ENCODE peak calls at places on chromosome 20, in six cellular contexts. One of them, this sample, is unnamed.

GRCh38 chr20:33423141-33423834 is 20.3 kb downstream of the SNTA1 start:
- DNase-seq in natural killer cell: no peak
- DNase-seq in endodermal cell: no peak
- DNase-seq in NB4: peak; percentile 34
- DNase-seq in DND-41: no peak
- DNase-seq in H9: no peak
- DNase-seq in this sample: no peak

GRCh38 chr20:48819813-48820648 is 7.8 kb downstream of the PREX1 start:
- DNase-seq in natural killer cell: no peak
- DNase-seq in endodermal cell: no peak
- DNase-seq in NB4: peak; percentile 64
- DNase-seq in DND-41: no peak
- DNase-seq in H9: no peak
- DNase-seq in this sample: no peak

GRCh38 chr20:21047981-21048380 is 58.2 kb downstream of the LINC00237 start:
- DNase-seq in natural killer cell: no peak
- DNase-seq in endodermal cell: no peak
- DNase-seq in NB4: peak; percentile 88
- DNase-seq in DND-41: no peak
- DNase-seq in H9: no peak
- DNase-seq in this sample: no peak

GRCh38 chr20:20561172-20561571 is 151.3 kb downstream of the RALGAPA2 start:
- DNase-seq in natural killer cell: no peak
- DNase-seq in endodermal cell: no peak
- DNase-seq in NB4: no peak
- DNase-seq in DND-41: no peak
- DNase-seq in H9: no peak
- DNase-seq in this sample: no peak

GRCh38 chr20:56552911-56553629 is 20.0 kb downstream of the FAM209B start:
- DNase-seq in natural killer cell: no peak
- DNase-seq in endodermal cell: no peak
- DNase-seq in NB4: peak; percentile 21
- DNase-seq in DND-41: no peak
- DNase-seq in H9: no peak
- DNase-seq in this sample: no peak

GRCh38 chr20:57558614-57559285 is 2.2 kb upstream of the PCK1 start:
- DNase-seq in natural killer cell: no peak
- DNase-seq in endodermal cell: no peak
- DNase-seq in NB4: no peak
- DNase-seq in DND-41: no peak
- DNase-seq in H9: no peak
- DNase-seq in this sample: no peak

GRCh38 chr20:1617055-1617454 is 2.8 kb downstream of the SIRPB1 start:
- DNase-seq in natural killer cell: no peak
- DNase-seq in endodermal cell: no peak
- DNase-seq in NB4: peak; percentile 24
- DNase-seq in DND-41: no peak
- DNase-seq in H9: no peak
- DNase-seq in this sample: no peak

GRCh38 chr20:31806564-31807355 is 12.4 kb upstream of the MYLK2 start:
- DNase-seq in natural killer cell: no peak
- DNase-seq in endodermal cell: no peak
- DNase-seq in NB4: peak; percentile 24
- DNase-seq in DND-41: no peak
- DNase-seq in H9: no peak
- DNase-seq in this sample: peak; percentile 42

GRCh38 chr20:11982289-11982957 is 64.7 kb downstream of the BTBD3 start:
- DNase-seq in natural killer cell: no peak
- DNase-seq in endodermal cell: no peak
- DNase-seq in NB4: no peak
- DNase-seq in DND-41: no peak
- DNase-seq in H9: no peak
- DNase-seq in this sample: no peak

GRCh38 chr20:63979549-63980316 is at the start of gene SAMD10:
- DNase-seq in natural killer cell: peak; percentile 54
- DNase-seq in endodermal cell: peak; percentile 78
- DNase-seq in NB4: peak; percentile 93
- DNase-seq in DND-41: peak; percentile 94
- DNase-seq in H9: peak; percentile 60
- DNase-seq in this sample: peak; percentile 91

GRCh38 chr20:56815796-56816195 is 186.7 kb downstream of the TFAP2C start:
- DNase-seq in natural killer cell: no peak
- DNase-seq in endodermal cell: peak; percentile 48
- DNase-seq in NB4: peak; percentile 66
- DNase-seq in DND-41: no peak
- DNase-seq in H9: no peak
- DNase-seq in this sample: no peak

GRCh38 chr20:44264287-44264686 is 17.2 kb downstream of the GDAP1L1 start:
- DNase-seq in natural killer cell: no peak
- DNase-seq in endodermal cell: peak; percentile 87
- DNase-seq in NB4: peak; percentile 38
- DNase-seq in DND-41: peak; percentile 56
- DNase-seq in H9: no peak
- DNase-seq in this sample: peak; percentile 28

GRCh38 chr20:25865715-25866656 is 169.3 kb upstream of the ZNF337 start:
- DNase-seq in natural killer cell: peak; percentile 60
- DNase-seq in endodermal cell: peak; percentile 94
- DNase-seq in NB4: peak; percentile 59
- DNase-seq in DND-41: peak; percentile 82
- DNase-seq in H9: peak; percentile 89
- DNase-seq in this sample: peak; percentile 63

GRCh38 chr20:24066075-24066700 is 77.6 kb upstream of the GGTLC1 start:
- DNase-seq in natural killer cell: no peak
- DNase-seq in endodermal cell: no peak
- DNase-seq in NB4: no peak
- DNase-seq in DND-41: no peak
- DNase-seq in H9: no peak
- DNase-seq in this sample: no peak

GRCh38 chr20:51759769-51760510 is 8.2 kb downstream of the ATP9A start:
- DNase-seq in natural killer cell: no peak
- DNase-seq in endodermal cell: no peak
- DNase-seq in NB4: no peak
- DNase-seq in DND-41: no peak
- DNase-seq in H9: no peak
- DNase-seq in this sample: no peak

GRCh38 chr20:9626357-9626756 is 112.0 kb downstream of the LAMP5 start:
- DNase-seq in natural killer cell: no peak
- DNase-seq in endodermal cell: no peak
- DNase-seq in NB4: no peak
- DNase-seq in DND-41: no peak
- DNase-seq in H9: no peak
- DNase-seq in this sample: no peak

GRCh38 chr20:2693286-2693995 is 861 bp downstream of the EBF4 start:
- DNase-seq in natural killer cell: peak; percentile 65
- DNase-seq in endodermal cell: peak; percentile 83
- DNase-seq in NB4: peak; percentile 74
- DNase-seq in DND-41: no peak
- DNase-seq in H9: peak; percentile 50
- DNase-seq in this sample: peak; percentile 19

GRCh38 chr20:41009960-41010359 is 18.7 kb upstream of the TOP1 start:
- DNase-seq in natural killer cell: no peak
- DNase-seq in endodermal cell: no peak
- DNase-seq in NB4: no peak
- DNase-seq in DND-41: no peak
- DNase-seq in H9: no peak
- DNase-seq in this sample: no peak

GRCh38 chr20:38165089-38165965 is at the start of gene TGM2:
- DNase-seq in natural killer cell: peak; percentile 69
- DNase-seq in endodermal cell: peak; percentile 90
- DNase-seq in NB4: peak; percentile 76
- DNase-seq in DND-41: no peak
- DNase-seq in H9: peak; percentile 71
- DNase-seq in this sample: peak; percentile 73

GRCh38 chr20:32281711-32282110 is 4.3 kb downstream of the KIF3B start:
- DNase-seq in natural killer cell: no peak
- DNase-seq in endodermal cell: no peak
- DNase-seq in NB4: no peak
- DNase-seq in DND-41: no peak
- DNase-seq in H9: no peak
- DNase-seq in this sample: no peak

GRCh38 chr20:59787186-59787890 is 146.1 kb downstream of the SYCP2 start:
- DNase-seq in natural killer cell: peak; percentile 12
- DNase-seq in endodermal cell: no peak
- DNase-seq in NB4: peak; percentile 72
- DNase-seq in DND-41: no peak
- DNase-seq in H9: peak; percentile 18
- DNase-seq in this sample: no peak

GRCh38 chr20:59165794-59166709 is 2.4 kb downstream of the ZNF831 start:
- DNase-seq in natural killer cell: no peak
- DNase-seq in endodermal cell: peak; percentile 8
- DNase-seq in NB4: no peak
- DNase-seq in DND-41: no peak
- DNase-seq in H9: no peak
- DNase-seq in this sample: no peak

GRCh38 chr20:11445161-11445560 is 472.5 kb upstream of the BTBD3 start:
- DNase-seq in natural killer cell: no peak
- DNase-seq in endodermal cell: no peak
- DNase-seq in NB4: no peak
- DNase-seq in DND-41: no peak
- DNase-seq in H9: no peak
- DNase-seq in this sample: no peak

GRCh38 chr20:44646641-44647274 is 4.7 kb downstream of the ADA start:
- DNase-seq in natural killer cell: no peak
- DNase-seq in endodermal cell: no peak
- DNase-seq in NB4: peak; percentile 84
- DNase-seq in DND-41: peak; percentile 79
- DNase-seq in H9: no peak
- DNase-seq in this sample: no peak

GRCh38 chr20:891121-892080 is 24.7 kb downstream of the ANGPT4 start:
- DNase-seq in natural killer cell: no peak
- DNase-seq in endodermal cell: no peak
- DNase-seq in NB4: peak; percentile 30
- DNase-seq in DND-41: no peak
- DNase-seq in H9: no peak
- DNase-seq in this sample: peak; percentile 30

GRCh38 chr20:19275630-19276071 is 63.2 kb downstream of the SLC24A3 start:
- DNase-seq in natural killer cell: no peak
- DNase-seq in endodermal cell: no peak
- DNase-seq in NB4: no peak
- DNase-seq in DND-41: no peak
- DNase-seq in H9: no peak
- DNase-seq in this sample: no peak

GRCh38 chr20:42747765-42748411 is 441.8 kb downstream of the PTPRT start:
- DNase-seq in natural killer cell: no peak
- DNase-seq in endodermal cell: no peak
- DNase-seq in NB4: no peak
- DNase-seq in DND-41: no peak
- DNase-seq in H9: no peak
- DNase-seq in this sample: no peak

GRCh38 chr20:63941282-63942060 is 14.7 kb downstream of the UCKL1 start:
- DNase-seq in natural killer cell: peak; percentile 39
- DNase-seq in endodermal cell: peak; percentile 97
- DNase-seq in NB4: no peak
- DNase-seq in DND-41: peak; percentile 43
- DNase-seq in H9: peak; percentile 98
- DNase-seq in this sample: peak; percentile 71

GRCh38 chr20:33437141-33437911 is 6.2 kb downstream of the SNTA1 start:
- DNase-seq in natural killer cell: no peak
- DNase-seq in endodermal cell: no peak
- DNase-seq in NB4: no peak
- DNase-seq in DND-41: no peak
- DNase-seq in H9: no peak
- DNase-seq in this sample: no peak

GRCh38 chr20:39961667-39962066 is 727.4 kb downstream of the MAFB start:
- DNase-seq in natural killer cell: no peak
- DNase-seq in endodermal cell: no peak
- DNase-seq in NB4: no peak
- DNase-seq in DND-41: no peak
- DNase-seq in H9: no peak
- DNase-seq in this sample: no peak

GRCh38 chr20:50415031-50415515 is 95.1 kb upstream of the PTPN1 start:
- DNase-seq in natural killer cell: no peak
- DNase-seq in endodermal cell: no peak
- DNase-seq in NB4: no peak
- DNase-seq in DND-41: no peak
- DNase-seq in H9: no peak
- DNase-seq in this sample: no peak

GRCh38 chr20:48619126-48620101 is 208.4 kb downstream of the PREX1 start:
- DNase-seq in natural killer cell: no peak
- DNase-seq in endodermal cell: no peak
- DNase-seq in NB4: no peak
- DNase-seq in DND-41: no peak
- DNase-seq in H9: no peak
- DNase-seq in this sample: no peak

GRCh38 chr20:23092409-23092756 is 6.3 kb upstream of the CD93 start:
- DNase-seq in natural killer cell: no peak
- DNase-seq in endodermal cell: no peak
- DNase-seq in NB4: no peak
- DNase-seq in DND-41: no peak
- DNase-seq in H9: no peak
- DNase-seq in this sample: no peak

GRCh38 chr20:39878809-39879208 is 810.2 kb downstream of the MAFB start:
- DNase-seq in natural killer cell: no peak
- DNase-seq in endodermal cell: no peak
- DNase-seq in NB4: no peak
- DNase-seq in DND-41: no peak
- DNase-seq in H9: no peak
- DNase-seq in this sample: no peak

GRCh38 chr20:17995967-17996819 is 27.4 kb downstream of the MGME1 start:
- DNase-seq in natural killer cell: no peak
- DNase-seq in endodermal cell: peak; percentile 69
- DNase-seq in NB4: peak; percentile 64
- DNase-seq in DND-41: peak; percentile 54
- DNase-seq in H9: no peak
- DNase-seq in this sample: peak; percentile 76

GRCh38 chr20:4151991-4152695 is 136.8 kb upstream of the RNF24 start:
- DNase-seq in natural killer cell: no peak
- DNase-seq in endodermal cell: no peak
- DNase-seq in NB4: peak; percentile 96
- DNase-seq in DND-41: no peak
- DNase-seq in H9: no peak
- DNase-seq in this sample: peak; percentile 90

GRCh38 chr20:32429745-32430360 is 71.7 kb downstream of the ASXL1 start:
- DNase-seq in natural killer cell: no peak
- DNase-seq in endodermal cell: no peak
- DNase-seq in NB4: no peak
- DNase-seq in DND-41: no peak
- DNase-seq in H9: no peak
- DNase-seq in this sample: no peak

GRCh38 chr20:24488064-24488799 is 18.8 kb downstream of the SYNDIG1 start:
- DNase-seq in natural killer cell: no peak
- DNase-seq in endodermal cell: no peak
- DNase-seq in NB4: no peak
- DNase-seq in DND-41: no peak
- DNase-seq in H9: peak; percentile 10
- DNase-seq in this sample: no peak

This sample was measured in KBM-7.